ENCODE peak calls at places on chromosomes 16 and 17, in ten cellular contexts. I, S, G, K, X, Y, R, J, N and Z are unnamed samples.

GRCh38 chr16:90047714-90048346 is 28.6 kb upstream of the DBNDD1 start:
- DNase-seq in Y (no peak), X (peak), N (peak), G (no peak), K (no peak), J (no peak), I (no peak), R (no peak), S (no peak), Z (no peak)

GRCh38 chr17:75808905-75809621 is 24.5 kb downstream of the UNK start:
- DNase-seq in S (no peak), J (no peak), G (no peak), R (no peak), Y (no peak), I (no peak), N (no peak), K (peak), X (no peak), Z (no peak)

GRCh38 chr16:85389679-85390470 is 223.2 kb upstream of the GSE1 start:
- DNase-seq in K (no peak), S (no peak), I (no peak), N (no peak), Y (no peak), G (no peak), R (no peak), J (no peak), X (no peak), Z (no peak)

GRCh38 chr16:82263456-82264159 is 93.6 kb upstream of the MPHOSPH6 start:
- DNase-seq in I (peak), Y (peak), X (peak), N (peak), K (peak), S (peak), J (no peak), G (peak), R (peak), Z (peak)

GRCh38 chr16:62190426-62190825 is 154.2 kb upstream of the CDH8 start:
- DNase-seq in X (no peak), N (no peak), I (no peak), Y (no peak), J (no peak), K (no peak), R (no peak), G (no peak), S (peak), Z (no peak)

GRCh38 chr17:36936455-36936934 is 780 bp upstream of the LHX1 start:
- DNase-seq in Y (peak), G (no peak), R (no peak), S (no peak), N (no peak), K (no peak), I (no peak), J (no peak), X (no peak), Z (no peak)

GRCh38 chr16:58418601-58419000 is 26.3 kb downstream of the GINS3 start:
- DNase-seq in K (no peak), G (no peak), J (no peak), Y (no peak), S (no peak), N (no peak), I (no peak), R (no peak), X (no peak), Z (no peak)

GRCh38 chr17:51056813-51057510 is 63.7 kb downstream of the SPAG9 start:
- DNase-seq in Y (peak), X (peak), S (no peak), I (peak), N (peak), J (no peak), K (no peak), G (no peak), R (peak), Z (peak)

GRCh38 chr16:85604145-85604705 is 8.9 kb upstream of the GSE1 start:
- DNase-seq in Y (no peak), I (no peak), X (no peak), R (no peak), N (no peak), S (no peak), K (no peak), J (no peak), G (no peak), Z (no peak)

GRCh38 chr17:76171701-76172100 is 30.7 kb upstream of the FOXJ1 start:
- DNase-seq in I (no peak), Y (no peak), S (no peak), X (no peak), N (no peak), G (no peak), J (no peak), R (no peak), K (no peak), Z (no peak)

GRCh38 chr17:12415031-12415430 is 250.7 kb upstream of the MYOCD start:
- DNase-seq in G (no peak), S (no peak), X (no peak), K (no peak), R (peak), I (no peak), N (no peak), Y (no peak), J (no peak), Z (no peak)